ENCODE peak calls at places on chromosomes 13 and 19, in eight cellular contexts. A, B, W, U, N, O, X and L are unnamed samples.

GRCh38 chr19:1265611-1266115 is 3.5 kb upstream of the CIRBP start:
- DNase-seq in A (peak; percentile 80), N (no peak), X (peak; percentile 33), B (peak; percentile 64), U (peak; percentile 47), O (no peak), W (peak; percentile 91), L (peak; percentile 84)

GRCh38 chr13:27086599-27087265 is 84.9 kb downstream of the USP12 start:
- DNase-seq in A (no peak), U (no peak), B (no peak), N (no peak), W (no peak), X (no peak), O (no peak), L (peak; percentile 13)

GRCh38 chr13:24505256-24505655 is 7.3 kb downstream of the PARP4 start:
- DNase-seq in B (no peak), A (no peak), W (no peak), U (no peak), O (no peak), X (no peak), N (no peak), L (no peak)

GRCh38 chr13:49457221-49457620 is 13.1 kb downstream of the SETDB2 start:
- DNase-seq in B (no peak), U (no peak), O (no peak), W (no peak), A (peak; percentile 74), N (no peak), X (no peak), L (no peak)

GRCh38 chr19:2037676-2038255 is 13.3 kb downstream of the MKNK2 start:
- DNase-seq in U (no peak), O (no peak), W (no peak), A (no peak), B (peak; percentile 7), N (no peak), X (no peak), L (no peak)

GRCh38 chr19:29804493-29804892 is 7.3 kb upstream of the CCNE1 start:
- DNase-seq in A (no peak), B (peak; percentile 72), N (no peak), W (no peak), X (no peak), O (no peak), U (no peak), L (no peak)

GRCh38 chr13:91719033-91719432 is 320.6 kb downstream of the GPC5 start:
- DNase-seq in U (no peak), N (no peak), O (no peak), X (no peak), W (no peak), A (peak; percentile 61), B (no peak), L (peak; percentile 63)

GRCh38 chr19:35247526-35248309 is 1.1 kb upstream of the LSR start:
- DNase-seq in W (no peak), U (peak; percentile 62), X (peak; percentile 61), A (no peak), B (peak; percentile 76), O (no peak), N (peak; percentile 89), L (peak; percentile 97)

GRCh38 chr13:98992355-98992754 is 14.5 kb upstream of the DOCK9 start:
- DNase-seq in B (no peak), O (no peak), X (no peak), W (no peak), N (no peak), A (no peak), U (no peak), L (peak; percentile 93)

GRCh38 chr13:43730642-43731041 is 56.1 kb downstream of the ENOX1 start:
- DNase-seq in A (peak; percentile 36), B (no peak), U (no peak), O (no peak), W (peak; percentile 46), N (no peak), X (no peak), L (no peak)

GRCh38 chr19:38441660-38442348 is 8.3 kb downstream of the RYR1 start:
- DNase-seq in X (no peak), O (no peak), B (peak; percentile 26), N (no peak), U (no peak), W (no peak), A (no peak), L (no peak)

GRCh38 chr13:42832341-42833153 is 51.2 kb downstream of the FAM216B start:
- DNase-seq in A (peak; percentile 97), W (peak; percentile 77), X (no peak), N (no peak), U (no peak), O (no peak), B (no peak), L (peak; percentile 68)

GRCh38 chr13:105213512-105213911 is 1322.0 kb downstream of the EFNB2 start:
- DNase-seq in N (no peak), X (no peak), B (no peak), O (no peak), U (no peak), W (no peak), A (peak; percentile 6), L (no peak)

GRCh38 chr19:3161453-3161852 is 17.1 kb upstream of the S1PR4 start:
- DNase-seq in O (no peak), A (peak; percentile 36), N (no peak), U (no peak), B (no peak), X (no peak), W (peak; percentile 28), L (peak; percentile 35)